ENCODE peak calls at places on chromosomes 2 and 18, in seven cellular contexts. Z is GM23338, X is small intestine, V is left lung, K is K562, A is skeletal muscle cell, D is PC-9. S is an unnamed sample.

GRCh38 chr2:241569831-241570281 is 11.3 kb downstream of the BOK start:
- DNase-seq in Z (no peak), X (no peak), V (peak), K (no peak), A (no peak), D (no peak), S (no peak)

GRCh38 chr2:237156131-237156856 is 70.6 kb downstream of the COPS8 start:
- DNase-seq in Z (no peak), X (no peak), V (no peak), K (no peak), A (peak), D (no peak), S (no peak)

GRCh38 chr2:197931661-197932312 is 127.4 kb downstream of the PLCL1 start:
- DNase-seq in Z (no peak), X (no peak), V (no peak), K (no peak), A (no peak), D (no peak), S (no peak)

GRCh38 chr18:51091270-51091669 is 61.3 kb downstream of the SMAD4 start:
- DNase-seq in Z (no peak), X (no peak), V (no peak), K (no peak), A (no peak), D (no peak), S (no peak)

GRCh38 chr18:70321616-70322015 is 32.8 kb downstream of the SOCS6 start:
- DNase-seq in Z (no peak), X (peak), V (no peak), K (no peak), A (no peak), D (peak), S (peak)

GRCh38 chr18:3154214-3154613 is 65.6 kb downstream of the MYOM1 start:
- DNase-seq in Z (no peak), X (no peak), V (no peak), K (no peak), A (no peak), D (no peak), S (no peak)

GRCh38 chr18:3093624-3094354 is 80.8 kb upstream of the LPIN2 start:
- DNase-seq in Z (no peak), X (no peak), V (no peak), K (no peak), A (no peak), D (no peak), S (no peak)

GRCh38 chr18:79403723-79404566 is 8.2 kb downstream of the NFATC1 start:
- DNase-seq in Z (no peak), X (no peak), V (no peak), K (no peak), A (no peak), D (no peak), S (no peak)

GRCh38 chr18:78922856-78923255 is 56.8 kb upstream of the SALL3 start:
- DNase-seq in Z (no peak), X (no peak), V (no peak), K (no peak), A (no peak), D (no peak), S (no peak)

GRCh38 chr2:10007440-10007839 is 35.9 kb upstream of the KLF11 start:
- DNase-seq in Z (no peak), X (no peak), V (peak), K (no peak), A (no peak), D (no peak), S (no peak)

GRCh38 chr2:99488587-99488998 is 1.2 kb downstream of the REV1 start:
- DNase-seq in Z (no peak), X (peak), V (no peak), K (peak), A (no peak), D (peak), S (no peak)

GRCh38 chr18:56919190-56919589 is 227.7 kb upstream of the BOD1L2 start:
- DNase-seq in Z (peak), X (no peak), V (no peak), K (no peak), A (no peak), D (no peak), S (no peak)

GRCh38 chr2:117786520-117786919 is 28.0 kb upstream of the DDX18 start:
- DNase-seq in Z (no peak), X (no peak), V (no peak), K (no peak), A (no peak), D (no peak), S (no peak)

GRCh38 chr2:117789505-117789904 is 25.0 kb upstream of the DDX18 start:
- DNase-seq in Z (no peak), X (no peak), V (no peak), K (no peak), A (no peak), D (no peak), S (no peak)

DNA sequence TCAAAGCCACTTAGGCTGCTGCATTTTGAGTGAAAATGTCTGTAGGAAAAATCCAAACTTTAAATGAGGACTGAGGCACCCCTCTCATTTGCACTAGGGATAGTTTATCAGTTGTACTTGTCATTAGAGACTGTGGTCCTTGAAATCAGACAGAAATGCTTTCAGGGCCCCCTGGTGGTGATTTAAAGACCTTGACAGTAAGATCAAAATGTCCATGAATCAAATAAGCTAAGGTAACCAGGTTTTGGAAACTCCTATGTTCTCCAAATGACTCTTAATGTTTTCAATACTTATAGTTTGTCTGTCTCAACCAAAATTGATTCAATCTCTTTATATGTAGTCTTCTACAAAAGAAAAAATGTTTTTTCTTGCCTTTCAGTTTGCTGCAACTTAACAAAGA is 28.8 kb upstream of the DDX18 start:
- DNase-seq in Z (peak), X (peak), V (no peak), K (peak), A (no peak), D (peak), S (peak)
- H3K4me3 ChIP-seq in Z (no peak), X (no peak), V (no peak), K (no peak), A (no peak), D (no peak), S (no peak)

GRCh38 chr2:42562474-42563144 is 5.8 kb upstream of the MTA3 start:
- DNase-seq in Z (no peak), X (peak), V (peak), K (no peak), A (no peak), D (peak), S (peak)
- H3K4me3 ChIP-seq in Z (no peak), X (no peak), V (no peak), K (no peak), A (no peak), D (peak), S (no peak)

GRCh38 chr2:216858312-216858711 is 1.6 kb downstream of the TNP1 start:
- DNase-seq in Z (no peak), X (no peak), V (no peak), K (no peak), A (no peak), D (no peak), S (no peak)
- H3K4me3 ChIP-seq in Z (no peak), X (no peak), V (no peak), K (no peak), A (no peak), D (no peak), S (no peak)

GRCh38 chr2:12202301-12202700 is 455.9 kb downstream of the LPIN1 start:
- DNase-seq in Z (peak), X (no peak), V (no peak), K (no peak), A (peak), D (no peak), S (no peak)

GRCh38 chr2:12202702-12203101 is 456.3 kb downstream of the LPIN1 start:
- DNase-seq in Z (no peak), X (no peak), V (no peak), K (peak), A (peak), D (no peak), S (no peak)

GRCh38 chr2:12201369-12201768 is 454.9 kb downstream of the LPIN1 start:
- DNase-seq in Z (no peak), X (no peak), V (no peak), K (no peak), A (no peak), D (no peak), S (no peak)

GRCh38 chr2:12205086-12205485 is 458.7 kb downstream of the LPIN1 start:
- DNase-seq in Z (no peak), X (no peak), V (no peak), K (no peak), A (no peak), D (no peak), S (no peak)

GRCh38 chr2:12203528-12203927 is 457.1 kb downstream of the LPIN1 start:
- DNase-seq in Z (no peak), X (no peak), V (no peak), K (no peak), A (no peak), D (no peak), S (no peak)
- H3K4me3 ChIP-seq in Z (no peak), X (no peak), V (no peak), K (no peak), A (no peak), D (no peak), S (no peak)

GRCh38 chr2:28399289-28399688 is 6.6 kb downstream of the FOSL2 start:
- DNase-seq in Z (no peak), X (no peak), V (peak), K (no peak), A (no peak), D (no peak), S (no peak)
- H3K4me3 ChIP-seq in Z (no peak), X (no peak), V (peak), K (no peak), A (no peak), D (no peak), S (no peak)

DNA sequence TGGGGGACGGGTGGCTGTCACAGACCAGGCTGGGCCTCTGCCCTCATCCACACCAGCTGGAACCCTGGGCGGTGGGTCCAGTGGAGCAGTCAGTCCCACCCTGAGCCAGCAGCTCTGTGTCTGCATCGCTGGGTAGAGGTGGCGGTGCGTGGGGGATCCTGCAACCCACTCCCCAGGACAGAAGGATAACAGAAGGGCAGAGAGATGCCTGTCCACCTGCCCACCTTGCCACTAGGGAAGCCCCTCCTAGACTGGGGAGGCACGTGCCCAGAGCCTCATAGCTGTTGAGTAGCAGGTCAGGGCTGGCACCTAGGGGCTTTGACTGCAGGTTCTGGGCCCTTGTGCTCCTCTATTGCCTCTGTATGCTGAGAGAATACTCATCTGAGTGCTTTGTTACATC is 2.4 kb downstream of the ATOH8 start:
- DNase-seq in Z (no peak), X (no peak), V (no peak), K (no peak), A (no peak), D (no peak), S (no peak)
- H3K4me3 ChIP-seq in Z (no peak), X (no peak), V (peak), K (no peak), A (peak), D (no peak), S (no peak)

GRCh38 chr2:95149397-95149984 is 10.2 kb downstream of the ZNF514 start:
- DNase-seq in Z (no peak), X (no peak), V (no peak), K (no peak), A (no peak), D (no peak), S (no peak)
- H3K4me3 ChIP-seq in Z (no peak), X (no peak), V (no peak), K (no peak), A (no peak), D (no peak), S (no peak)

GRCh38 chr2:121196132-121196848 is 88.7 kb downstream of the TFCP2L1 start:
- DNase-seq in Z (peak), X (no peak), V (no peak), K (no peak), A (no peak), D (peak), S (no peak)

GRCh38 chr2:121196849-121197155 is 88.2 kb downstream of the TFCP2L1 start:
- DNase-seq in Z (no peak), X (no peak), V (no peak), K (no peak), A (no peak), D (no peak), S (no peak)

GRCh38 chr2:121199281-121200010 is 85.6 kb downstream of the TFCP2L1 start:
- DNase-seq in Z (no peak), X (no peak), V (no peak), K (no peak), A (no peak), D (no peak), S (no peak)

GRCh38 chr2:121200011-121200347 is 85.0 kb downstream of the TFCP2L1 start:
- DNase-seq in Z (no peak), X (no peak), V (no peak), K (no peak), A (no peak), D (no peak), S (no peak)

GRCh38 chr2:121197369-121198091 is 87.5 kb downstream of the TFCP2L1 start:
- DNase-seq in Z (no peak), X (peak), V (peak), K (peak), A (peak), D (peak), S (no peak)
- H3K4me3 ChIP-seq in Z (no peak), X (no peak), V (no peak), K (no peak), A (no peak), D (peak), S (no peak)

GRCh38 chr2:113127646-113128385 is 418 bp downstream of the IL1RN start:
- DNase-seq in Z (no peak), X (no peak), V (no peak), K (no peak), A (no peak), D (no peak), S (no peak)

GRCh38 chr2:113128386-113128664 is 927 bp downstream of the IL1RN start:
- DNase-seq in Z (no peak), X (no peak), V (no peak), K (no peak), A (no peak), D (no peak), S (no peak)

GRCh38 chr2:113124984-113125855 is 2.2 kb upstream of the IL1RN start:
- DNase-seq in Z (no peak), X (no peak), V (no peak), K (no peak), A (no peak), D (no peak), S (no peak)

GRCh38 chr2:113129519-113130078 is 2.2 kb downstream of the IL1RN start:
- DNase-seq in Z (no peak), X (no peak), V (no peak), K (no peak), A (no peak), D (no peak), S (no peak)

DNA sequence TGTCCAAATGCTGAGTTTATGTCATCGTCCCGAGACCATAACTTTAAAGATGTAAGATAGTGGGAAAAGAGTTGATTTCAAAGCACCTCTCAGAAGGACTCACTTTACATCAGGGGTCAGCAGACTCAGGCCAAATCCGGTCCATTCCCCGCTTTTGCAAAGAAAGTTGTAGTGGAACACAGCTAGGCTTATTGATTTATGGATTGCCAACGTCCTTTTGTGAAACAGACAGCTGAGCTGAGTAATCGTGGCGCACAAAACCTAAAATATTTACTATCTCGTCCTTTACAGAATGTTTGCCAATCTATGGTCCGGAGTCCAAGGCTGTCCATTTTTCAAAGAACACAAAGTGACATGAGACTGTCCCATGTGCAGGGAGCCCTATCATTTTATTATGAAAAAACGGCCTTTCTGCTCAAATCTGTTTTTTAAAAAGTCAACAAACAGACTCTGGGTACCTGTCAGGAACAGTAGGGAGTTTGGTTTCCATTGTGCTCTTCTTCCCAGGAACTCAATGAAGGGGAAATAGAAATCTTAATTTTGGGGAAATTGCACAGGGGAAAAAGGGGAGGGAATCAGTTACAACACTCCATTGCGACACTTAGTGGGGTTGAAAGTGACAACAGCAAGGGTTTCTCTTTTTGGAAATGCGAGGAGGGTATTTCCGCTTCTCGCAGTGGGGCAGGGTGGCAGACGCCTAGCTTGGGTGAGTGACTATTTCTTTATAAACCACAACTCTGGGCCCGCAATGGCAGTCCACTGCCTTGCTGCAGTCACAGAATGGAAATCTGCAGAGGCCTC is at the start of gene IL1RN:
- DNase-seq in Z (no peak), X (no peak), V (peak), K (no peak), A (no peak), D (no peak), S (no peak)
- H3K4me3 ChIP-seq in Z (no peak), X (no peak), V (peak), K (no peak), A (no peak), D (no peak), S (no peak)

S was measured in Caco-2.